ENCODE peak calls at places on chromosomes 3 and 15, in ten cellular contexts. B, Z, T, G, H, L, R, J, I and U are unnamed samples.

GRCh38 chr3:152477422-152477821 is 208.7 kb downstream of the MBNL1 start:
- DNase-seq in B (no peak), Z (no peak), T (no peak), G (no peak), H (no peak), L (no peak), R (no peak), J (no peak), I (no peak), U (no peak)

GRCh38 chr3:129312671-129313414 is 34.2 kb downstream of the HMCES start:
- DNase-seq in B (no peak), Z (peak; percentile 25), T (no peak), G (no peak), H (no peak), L (no peak), R (no peak), J (no peak), I (no peak), U (no peak)

GRCh38 chr3:6644070-6644929 is 216.6 kb upstream of the GRM7 start:
- DNase-seq in B (no peak), Z (peak; percentile 15), T (peak; percentile 23), G (no peak), H (no peak), L (no peak), R (no peak), J (no peak), I (no peak), U (no peak)

GRCh38 chr3:37712918-37713819 is 148.5 kb upstream of the CTDSPL start:
- DNase-seq in B (no peak), Z (no peak), T (no peak), G (no peak), H (no peak), L (peak; percentile 28), R (no peak), J (peak; percentile 21), I (no peak), U (no peak)

GRCh38 chr3:52833202-52833601 is 1.6 kb downstream of the MUSTN1 start:
- DNase-seq in B (no peak), Z (no peak), T (no peak), G (no peak), H (no peak), L (no peak), R (no peak), J (no peak), I (no peak), U (peak; percentile 66)

GRCh38 chr3:197029511-197030167 is at the start of gene MELTF:
- DNase-seq in B (peak; percentile 90), Z (peak; percentile 96), T (peak; percentile 80), G (no peak), H (peak; percentile 68), L (peak; percentile 72), R (no peak), J (peak; percentile 76), I (no peak), U (peak; percentile 61)

GRCh38 chr3:117589454-117589853 is 879.9 kb downstream of the TUSC7 start:
- DNase-seq in B (no peak), Z (no peak), T (no peak), G (no peak), H (no peak), L (no peak), R (no peak), J (peak; percentile 59), I (no peak), U (no peak)

GRCh38 chr3:187686874-187687273 is 15.5 kb downstream of the RTP2 start:
- DNase-seq in B (no peak), Z (no peak), T (no peak), G (peak; percentile 59), H (no peak), L (no peak), R (no peak), J (no peak), I (no peak), U (no peak)

GRCh38 chr15:71296032-71296686 is 180.9 kb downstream of the THSD4 start:
- DNase-seq in B (peak; percentile 39), Z (no peak), T (peak; percentile 67), G (peak; percentile 41), H (no peak), L (no peak), R (no peak), J (no peak), I (no peak), U (no peak)

GRCh38 chr3:11247362-11247761 is 24.8 kb upstream of the ATG7 start:
- DNase-seq in B (no peak), Z (no peak), T (peak; percentile 56), G (no peak), H (no peak), L (no peak), R (no peak), J (no peak), I (no peak), U (no peak)

GRCh38 chr15:34999906-35000305 is 11.8 kb upstream of the ZNF770 start:
- DNase-seq in B (no peak), Z (no peak), T (no peak), G (no peak), H (no peak), L (no peak), R (no peak), J (no peak), I (no peak), U (no peak)

GRCh38 chr3:4562595-4562994 is 69.4 kb downstream of the ITPR1 start:
- DNase-seq in B (no peak), Z (no peak), T (no peak), G (no peak), H (no peak), L (no peak), R (no peak), J (no peak), I (no peak), U (no peak)

GRCh38 chr3:141122455-141123030 is 71.4 kb downstream of the SPSB4 start:
- DNase-seq in B (no peak), Z (no peak), T (no peak), G (no peak), H (no peak), L (no peak), R (no peak), J (no peak), I (no peak), U (peak; percentile 41)

GRCh38 chr3:174541708-174542107 is 317.4 kb upstream of the NAALADL2 start:
- DNase-seq in B (no peak), Z (no peak), T (no peak), G (no peak), H (no peak), L (no peak), R (no peak), J (no peak), I (no peak), U (no peak)

GRCh38 chr3:169453256-169454059 is 210.1 kb downstream of the MECOM start:
- DNase-seq in B (no peak), Z (peak; percentile 27), T (no peak), G (no peak), H (no peak), L (no peak), R (no peak), J (no peak), I (no peak), U (no peak)

GRCh38 chr3:64223809-64224570 is 1.3 kb downstream of the PRICKLE2 start:
- DNase-seq in B (no peak), Z (no peak), T (no peak), G (no peak), H (no peak), L (peak; percentile 44), R (no peak), J (no peak), I (no peak), U (no peak)

GRCh38 chr3:64222501-64222900 is 2.8 kb downstream of the PRICKLE2 start:
- DNase-seq in B (no peak), Z (no peak), T (no peak), G (no peak), H (no peak), L (no peak), R (no peak), J (no peak), I (no peak), U (no peak)

GRCh38 chr3:64218746-64219145 is 6.5 kb downstream of the PRICKLE2 start:
- DNase-seq in B (no peak), Z (no peak), T (no peak), G (no peak), H (no peak), L (no peak), R (no peak), J (no peak), I (no peak), U (no peak)

GRCh38 chr3:64220161-64220560 is 5.1 kb downstream of the PRICKLE2 start:
- DNase-seq in B (peak; percentile 36), Z (no peak), T (no peak), G (no peak), H (no peak), L (no peak), R (no peak), J (no peak), I (peak; percentile 29), U (no peak)

GRCh38 chr3:64221564-64222257 is 3.6 kb downstream of the PRICKLE2 start:
- DNase-seq in B (no peak), Z (no peak), T (no peak), G (no peak), H (no peak), L (no peak), R (no peak), J (no peak), I (no peak), U (no peak)
- H3K4me1 ChIP-seq in B (peaks cover 9% of the 10 kb centered on the region), Z (no peaks in the 10 kb centered on the region), T (no peaks in the 10 kb centered on the region), G (peaks cover 18% of the 10 kb centered on the region), H (no peaks in the 10 kb centered on the region), L (peaks cover 30% of the 10 kb centered on the region), R (no peaks in the 10 kb centered on the region), J (peaks cover 29% of the 10 kb centered on the region), I (peaks cover 1% of the 10 kb centered on the region), U (peaks cover 45% of the 10 kb centered on the region)

GRCh38 chr15:63513271-63513670 is 8.9 kb downstream of the USP3 start:
- DNase-seq in B (no peak), Z (no peak), T (no peak), G (no peak), H (no peak), L (no peak), R (no peak), J (no peak), I (no peak), U (no peak)
- H3K4me1 ChIP-seq in B (peaks cover 36% of the 10 kb centered on the region), Z (peaks cover 43% of the 10 kb centered on the region), T (peaks cover 63% of the 10 kb centered on the region), G (peaks cover 3% of the 10 kb centered on the region), H (peaks cover 92% of the 10 kb centered on the region), L (peaks cover 20% of the 10 kb centered on the region), R (peaks cover 49% of the 10 kb centered on the region), J (peaks cover 5% of the 10 kb centered on the region), I (no peaks in the 10 kb centered on the region), U (peaks cover 85% of the 10 kb centered on the region)

GRCh38 chr15:92803852-92804609 is 96.1 kb upstream of the CHD2 start:
- DNase-seq in B (peak; percentile 92), Z (peak; percentile 86), T (peak; percentile 62), G (peak; percentile 98), H (no peak), L (peak; percentile 88), R (peak; percentile 68), J (no peak), I (peak; percentile 90), U (peak; percentile 94)
- H3K4me1 ChIP-seq in B (peaks cover 19% of the 10 kb centered on the region), Z (peaks cover 42% of the 10 kb centered on the region), T (peaks cover 25% of the 10 kb centered on the region), G (peaks cover 23% of the 10 kb centered on the region), H (peaks cover 9% of the 10 kb centered on the region), L (no peaks in the 10 kb centered on the region), R (peaks cover 25% of the 10 kb centered on the region), J (peaks cover 2% of the 10 kb centered on the region), I (peaks cover 11% of the 10 kb centered on the region), U (peaks cover 45% of the 10 kb centered on the region)

DNA sequence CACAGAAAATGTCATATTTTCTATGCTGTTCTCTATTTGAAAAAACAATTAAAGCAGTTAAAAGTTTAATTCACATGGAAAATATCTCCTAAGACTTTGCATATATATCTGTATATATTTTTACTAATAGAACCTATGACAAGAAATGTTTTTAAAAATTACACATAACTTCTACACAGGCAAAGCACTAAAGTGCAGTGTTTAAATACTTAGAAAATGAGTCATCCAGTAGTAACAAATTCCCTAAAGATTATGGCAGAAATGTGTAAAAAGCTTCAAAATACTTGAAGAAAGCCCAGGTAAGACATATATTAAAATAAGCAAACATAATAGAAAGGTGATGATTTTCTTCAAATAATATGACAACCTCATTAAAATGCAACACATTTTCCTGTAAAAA is 236.6 kb downstream of the TBC1D5 start:
- DNase-seq in B (no peak), Z (no peak), T (no peak), G (no peak), H (no peak), L (no peak), R (no peak), J (no peak), I (no peak), U (no peak)
- H3K4me1 ChIP-seq in B (no peaks in the 10 kb centered on the region), Z (no peaks in the 10 kb centered on the region), T (no peaks in the 10 kb centered on the region), G (peaks cover 3% of the 10 kb centered on the region), H (no peaks in the 10 kb centered on the region), L (no peaks in the 10 kb centered on the region), R (no peaks in the 10 kb centered on the region), J (no peaks in the 10 kb centered on the region), I (no peaks in the 10 kb centered on the region), U (no peaks in the 10 kb centered on the region)